ENCODE peak calls at places on chromosomes 1 and 21, in six cellular contexts. H is psoas muscle; N is neuronal stem cell; X is tibial nerve; C is CD4-positive, CD25-positive, alpha-beta regulatory T cell; E is mesendoderm. L is an unnamed sample.
A peak's percentile ranks its signal among the peaks of the same experiment; 100 is the strongest.

GRCh38 chr1:113652773-113653172 is 106.5 kb downstream of the PHTF1 start:
- DNase-seq in N (no peak), C (no peak), E (no peak), H (no peak), X (no peak), L (no peak)

GRCh38 chr1:67952071-67952470 is 98.4 kb downstream of the DIRAS3 start:
- DNase-seq in N (no peak), C (no peak), E (no peak), X (no peak), H (no peak), L (no peak)

GRCh38 chr1:162663589-162664030 is 31.3 kb downstream of the DDR2 start:
- DNase-seq in H (no peak), E (peak; percentile 65), N (peak; percentile 30), C (no peak), X (peak; percentile 45), L (no peak)

GRCh38 chr1:111789077-111789476 is 33.4 kb downstream of the DDX20 start:
- DNase-seq in E (no peak), N (no peak), H (no peak), X (no peak), C (no peak), L (no peak)

GRCh38 chr1:109929588-109930251 is 19.1 kb downstream of the CSF1 start:
- DNase-seq in E (no peak), N (no peak), X (no peak), C (no peak), H (no peak), L (no peak)

GRCh38 chr1:6378096-6378746 is 15.3 kb downstream of the ACOT7 start:
- DNase-seq in X (no peak), H (no peak), E (peak; percentile 44), N (no peak), C (no peak), L (no peak)

GRCh38 chr1:27555700-27556424 is 48.1 kb downstream of the AHDC1 start:
- DNase-seq in H (peak; percentile 74), E (peak; percentile 85), X (peak; percentile 59), N (no peak), C (peak; percentile 14), L (no peak)

GRCh38 chr1:230643887-230644286 is 1.6 kb downstream of the COG2 start:
- DNase-seq in C (no peak), E (no peak), N (no peak), H (no peak), X (no peak), L (no peak)

GRCh38 chr1:208149776-208150514 is 94.2 kb downstream of the PLXNA2 start:
- DNase-seq in H (no peak), N (no peak), E (peak; percentile 33), C (no peak), X (peak; percentile 18), L (no peak)

GRCh38 chr1:173206816-173207595 is at the start of gene TNFSF4:
- DNase-seq in C (no peak), E (no peak), N (no peak), X (no peak), H (no peak), L (no peak)

DNA sequence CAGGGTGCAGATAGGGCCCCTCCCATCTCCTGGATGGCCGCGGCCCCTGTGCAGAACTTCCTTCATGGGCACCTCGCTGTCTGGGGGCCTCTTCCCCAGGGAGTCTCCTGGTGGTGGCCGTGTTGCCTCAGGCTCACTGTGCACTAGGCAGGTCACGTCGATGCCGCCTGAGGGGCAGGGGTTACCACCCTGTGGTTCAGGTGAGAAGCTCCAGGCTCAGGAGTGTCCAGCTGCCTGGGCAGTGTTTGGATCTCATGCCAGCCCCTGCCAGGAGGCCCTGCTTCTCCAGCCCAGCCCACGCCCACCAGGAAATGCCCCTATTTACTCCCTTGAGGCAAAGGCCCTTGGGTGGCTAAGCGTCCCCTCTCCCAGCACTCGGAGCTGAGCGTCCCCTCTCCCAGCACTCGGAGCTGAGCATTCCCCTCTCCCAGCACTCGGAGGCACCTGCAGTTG is 2.1 kb downstream of the ITGB2 start:
- DNase-seq in C (no peak), N (no peak), H (peak; percentile 29), X (no peak), E (peak; percentile 85), L (no peak)
- H3K4me1 ChIP-seq in C (peaks cover 93% of the 10 kb centered on the region), N (peaks cover 1% of the 10 kb centered on the region), H (no peaks in the 10 kb centered on the region), X (peaks cover 3% of the 10 kb centered on the region), E (peaks cover 3% of the 10 kb centered on the region), L (peaks cover 58% of the 10 kb centered on the region)

GRCh38 chr1:98962156-98962555 is 42.5 kb downstream of the PLPPR5 start:
- DNase-seq in E (no peak), H (no peak), X (no peak), N (no peak), C (no peak), L (no peak)
- H3K27ac ChIP-seq in E (no peak overlapping the region), H (no peak overlapping the region), X (no peak overlapping the region), N (no peak overlapping the region), C (no peak overlapping the region), L (no peak overlapping the region)

GRCh38 chr1:8418301-8418700 is 100.4 kb downstream of the SLC45A1 start:
- DNase-seq in N (no peak), H (peak; percentile 63), C (no peak), E (no peak), X (no peak), L (no peak)

GRCh38 chr1:8421721-8422120 is 103.8 kb downstream of the SLC45A1 start:
- DNase-seq in N (no peak), H (peak; percentile 66), E (peak; percentile 48), X (peak; percentile 30), C (no peak), L (no peak)

GRCh38 chr1:8420318-8420717 is 102.4 kb downstream of the SLC45A1 start:
- DNase-seq in E (no peak), N (no peak), C (no peak), H (no peak), X (no peak), L (no peak)

GRCh38 chr1:8419172-8419571 is 101.3 kb downstream of the SLC45A1 start:
- DNase-seq in H (no peak), X (no peak), N (no peak), C (no peak), E (no peak), L (no peak)

GRCh38 chr1:8419861-8420260 is 101.9 kb downstream of the SLC45A1 start:
- DNase-seq in C (no peak), E (no peak), X (no peak), H (no peak), N (no peak), L (no peak)
- H3K4me3 ChIP-seq in C (peak overlapping the region; percentile 98), E (no peak overlapping the region), X (peak overlapping the region; percentile 95), H (peak overlapping the region; percentile 90), N (no peak overlapping the region), L (peak overlapping the region; percentile 94)

GRCh38 chr21:45830720-45831366 is 150.7 kb upstream of the COL6A1 start:
- DNase-seq in C (no peak), X (no peak), N (no peak), H (no peak), E (no peak), L (no peak)

GRCh38 chr21:45828580-45829565 is 152.7 kb upstream of the COL6A1 start:
- DNase-seq in E (no peak), N (no peak), C (no peak), H (no peak), X (no peak), L (no peak)

GRCh38 chr21:45830221-45830640 is 151.3 kb upstream of the COL6A1 start:
- DNase-seq in X (no peak), H (no peak), N (no peak), C (no peak), E (no peak), L (no peak)

GRCh38 chr21:45827881-45828579 is 153.5 kb upstream of the COL6A1 start:
- DNase-seq in E (no peak), X (no peak), C (no peak), H (no peak), N (no peak), L (no peak)

GRCh38 chr21:45829566-45830147 is 151.9 kb upstream of the COL6A1 start:
- DNase-seq in H (no peak), X (no peak), E (no peak), N (no peak), C (no peak), L (no peak)
- H3K4me1 ChIP-seq in H (no peaks in the 10 kb centered on the region), X (peaks cover 4% of the 10 kb centered on the region), E (no peaks in the 10 kb centered on the region), N (peaks cover 3% of the 10 kb centered on the region), C (no peaks in the 10 kb centered on the region), L (no peaks in the 10 kb centered on the region)

L was measured in effector memory CD4-positive, alpha-beta T cell.